ENCODE peak calls at places on chromosomes 11 and 22, in seven cellular contexts. One of them, this sample, is unnamed.

GRCh38 chr11:833114-833791 is 501 bp downstream of the CD151 start:
- DNase-seq in GM12892: no peak
- DNase-seq in SK-N-SH: peak; percentile 87
- DNase-seq in HepG2: no peak
- DNase-seq in K562: peak; percentile 71
- DNase-seq in GM12878: no peak
- DNase-seq in H1: no peak
- DNase-seq in this sample: no peak

GRCh38 chr11:131626761-131627160 is 256.3 kb downstream of the NTM start:
- DNase-seq in GM12892: no peak
- DNase-seq in SK-N-SH: no peak
- DNase-seq in HepG2: no peak
- DNase-seq in K562: no peak
- DNase-seq in GM12878: no peak
- DNase-seq in H1: no peak
- DNase-seq in this sample: no peak

GRCh38 chr11:44949160-44950035 is 1.3 kb downstream of the TP53I11 start:
- DNase-seq in GM12892: no peak
- DNase-seq in SK-N-SH: peak; percentile 84
- DNase-seq in HepG2: no peak
- DNase-seq in K562: peak; percentile 47
- DNase-seq in GM12878: no peak
- DNase-seq in H1: no peak
- DNase-seq in this sample: no peak

GRCh38 chr11:65503923-65504670 is 5.3 kb downstream of the MALAT1 start:
- DNase-seq in GM12892: no peak
- DNase-seq in SK-N-SH: no peak
- DNase-seq in HepG2: no peak
- DNase-seq in K562: no peak
- DNase-seq in GM12878: no peak
- DNase-seq in H1: no peak
- DNase-seq in this sample: no peak

GRCh38 chr11:19769820-19770219 is 57.2 kb downstream of the NAV2 start:
- DNase-seq in GM12892: no peak
- DNase-seq in SK-N-SH: no peak
- DNase-seq in HepG2: no peak
- DNase-seq in K562: no peak
- DNase-seq in GM12878: no peak
- DNase-seq in H1: no peak
- DNase-seq in this sample: no peak

GRCh38 chr11:83599066-83599465 is 312.9 kb upstream of the CCDC90B start:
- DNase-seq in GM12892: no peak
- DNase-seq in SK-N-SH: no peak
- DNase-seq in HepG2: peak; percentile 1
- DNase-seq in K562: no peak
- DNase-seq in GM12878: no peak
- DNase-seq in H1: no peak
- DNase-seq in this sample: no peak

GRCh38 chr11:111021131-111021530 is 224.4 kb upstream of the POU2AF2 start:
- DNase-seq in GM12892: no peak
- DNase-seq in SK-N-SH: no peak
- DNase-seq in HepG2: no peak
- DNase-seq in K562: no peak
- DNase-seq in GM12878: no peak
- DNase-seq in H1: no peak
- DNase-seq in this sample: no peak

GRCh38 chr11:115930886-115931537 is 426.8 kb upstream of the CADM1 start:
- DNase-seq in GM12892: no peak
- DNase-seq in SK-N-SH: no peak
- DNase-seq in HepG2: no peak
- DNase-seq in K562: no peak
- DNase-seq in GM12878: no peak
- DNase-seq in H1: no peak
- DNase-seq in this sample: no peak

GRCh38 chr11:6259638-6260019 is at the start of gene CCKBR:
- DNase-seq in GM12892: no peak
- DNase-seq in SK-N-SH: peak; percentile 61
- DNase-seq in HepG2: no peak
- DNase-seq in K562: no peak
- DNase-seq in GM12878: no peak
- DNase-seq in H1: no peak
- DNase-seq in this sample: no peak

GRCh38 chr11:118318112-118319030 is 13.8 kb downstream of the CD3E start:
- DNase-seq in GM12892: no peak
- DNase-seq in SK-N-SH: no peak
- DNase-seq in HepG2: no peak
- DNase-seq in K562: no peak
- DNase-seq in GM12878: no peak
- DNase-seq in H1: no peak
- DNase-seq in this sample: no peak

GRCh38 chr11:74326665-74327064 is 15.2 kb upstream of the P4HA3 start:
- DNase-seq in GM12892: no peak
- DNase-seq in SK-N-SH: no peak
- DNase-seq in HepG2: no peak
- DNase-seq in K562: no peak
- DNase-seq in GM12878: no peak
- DNase-seq in H1: no peak
- DNase-seq in this sample: no peak

GRCh38 chr11:61041755-61042518 is 60.4 kb upstream of the CD5 start:
- DNase-seq in GM12892: peak; percentile 80
- DNase-seq in SK-N-SH: no peak
- DNase-seq in HepG2: no peak
- DNase-seq in K562: no peak
- DNase-seq in GM12878: no peak
- DNase-seq in H1: peak; percentile 21
- DNase-seq in this sample: peak; percentile 73

GRCh38 chr22:40383905-40384304 is 13.5 kb downstream of the SGSM3 start:
- DNase-seq in GM12892: no peak
- DNase-seq in SK-N-SH: no peak
- DNase-seq in HepG2: no peak
- DNase-seq in K562: no peak
- DNase-seq in GM12878: no peak
- DNase-seq in H1: no peak
- DNase-seq in this sample: no peak

GRCh38 chr11:120123946-120124345 is 14.0 kb downstream of the TRIM29 start:
- DNase-seq in GM12892: no peak
- DNase-seq in SK-N-SH: no peak
- DNase-seq in HepG2: no peak
- DNase-seq in K562: no peak
- DNase-seq in GM12878: no peak
- DNase-seq in H1: no peak
- DNase-seq in this sample: no peak

GRCh38 chr22:24694971-24695928 is 79.3 kb downstream of the PIWIL3 start:
- DNase-seq in GM12892: no peak
- DNase-seq in SK-N-SH: no peak
- DNase-seq in HepG2: no peak
- DNase-seq in K562: no peak
- DNase-seq in GM12878: no peak
- DNase-seq in H1: no peak
- DNase-seq in this sample: no peak

GRCh38 chr22:39496131-39496838 is 5.8 kb upstream of the MIEF1 start:
- DNase-seq in GM12892: no peak
- DNase-seq in SK-N-SH: peak; percentile 50
- DNase-seq in HepG2: peak; percentile 74
- DNase-seq in K562: peak; percentile 51
- DNase-seq in GM12878: no peak
- DNase-seq in H1: no peak
- DNase-seq in this sample: no peak

GRCh38 chr11:111359223-111360149 is 19.6 kb downstream of the POU2AF1 start:
- DNase-seq in GM12892: no peak
- DNase-seq in SK-N-SH: no peak
- DNase-seq in HepG2: peak; percentile 74
- DNase-seq in K562: no peak
- DNase-seq in GM12878: no peak
- DNase-seq in H1: no peak
- DNase-seq in this sample: no peak

GRCh38 chr22:31538815-31539214 is 42.5 kb downstream of the SFI1 start:
- DNase-seq in GM12892: no peak
- DNase-seq in SK-N-SH: no peak
- DNase-seq in HepG2: no peak
- DNase-seq in K562: no peak
- DNase-seq in GM12878: peak; percentile 58
- DNase-seq in H1: no peak
- DNase-seq in this sample: no peak

GRCh38 chr22:18071968-18072310 is 5.9 kb upstream of the PEX26 start:
- DNase-seq in GM12892: no peak
- DNase-seq in SK-N-SH: no peak
- DNase-seq in HepG2: no peak
- DNase-seq in K562: no peak
- DNase-seq in GM12878: no peak
- DNase-seq in H1: no peak
- DNase-seq in this sample: no peak

GRCh38 chr22:32810241-32811133 is 9.0 kb downstream of the TIMP3 start:
- DNase-seq in GM12892: no peak
- DNase-seq in SK-N-SH: no peak
- DNase-seq in HepG2: no peak
- DNase-seq in K562: no peak
- DNase-seq in GM12878: no peak
- DNase-seq in H1: no peak
- DNase-seq in this sample: no peak

GRCh38 chr11:55849037-55849436 is 10.5 kb downstream of the OR5D16 start:
- DNase-seq in GM12892: no peak
- DNase-seq in SK-N-SH: no peak
- DNase-seq in HepG2: no peak
- DNase-seq in K562: no peak
- DNase-seq in GM12878: no peak
- DNase-seq in H1: no peak
- DNase-seq in this sample: no peak

GRCh38 chr22:49255154-49255553 is 572.5 kb downstream of the BRD1 start:
- DNase-seq in GM12892: no peak
- DNase-seq in SK-N-SH: no peak
- DNase-seq in HepG2: no peak
- DNase-seq in K562: no peak
- DNase-seq in GM12878: no peak
- DNase-seq in H1: no peak
- DNase-seq in this sample: no peak
- TF ChIP-seq TAF1 in GM12892: no peak
- TF ChIP-seq TAF1 in SK-N-SH: no peak
- TF ChIP-seq TAF1 in HepG2: no peak
- TF ChIP-seq TAF1 in K562: no peak
- TF ChIP-seq TAF1 in GM12878: no peak
- TF ChIP-seq TAF1 in H1: no peak
- TF ChIP-seq TAF1 in this sample: no peak

DNA sequence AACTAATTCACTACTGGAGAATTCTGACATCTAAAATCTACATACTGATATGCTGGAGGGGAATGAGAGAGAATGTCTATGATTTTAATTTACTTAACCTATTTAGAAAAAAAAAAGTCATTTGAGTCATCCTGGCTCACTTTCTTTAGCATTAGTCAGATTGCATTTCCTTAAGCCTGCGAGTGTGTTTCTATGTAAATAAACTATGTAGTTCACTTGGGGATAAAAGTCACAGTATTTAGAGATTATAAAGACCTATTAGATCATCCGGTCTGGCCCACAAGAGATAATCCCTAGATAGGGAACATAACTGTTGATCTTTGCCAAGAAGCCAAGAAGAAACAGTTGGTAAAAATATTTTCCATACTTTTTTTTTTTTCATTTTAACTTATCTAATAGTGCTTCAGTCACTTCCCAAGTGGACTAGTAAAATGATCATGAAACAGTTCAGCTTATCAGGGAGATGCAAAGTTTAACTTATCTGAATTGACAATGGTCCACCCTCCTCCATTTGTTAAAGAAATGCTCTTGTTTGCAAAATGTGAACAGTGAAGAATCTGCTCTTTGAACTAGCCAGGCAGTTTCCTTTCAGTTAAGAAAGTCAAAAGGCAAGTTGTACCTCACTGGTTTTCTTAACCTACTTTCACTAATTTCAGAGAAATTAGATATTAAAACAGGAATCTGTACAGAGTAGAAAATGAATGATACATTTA is 21.2 kb upstream of the BLID start:
- DNase-seq in GM12892: no peak
- DNase-seq in SK-N-SH: no peak
- DNase-seq in HepG2: no peak
- DNase-seq in K562: no peak
- DNase-seq in GM12878: no peak
- DNase-seq in H1: no peak
- DNase-seq in this sample: no peak
- TF ChIP-seq TAF1 in GM12892: no peak
- TF ChIP-seq TAF1 in SK-N-SH: no peak
- TF ChIP-seq TAF1 in HepG2: no peak
- TF ChIP-seq TAF1 in K562: no peak
- TF ChIP-seq TAF1 in GM12878: no peak
- TF ChIP-seq TAF1 in H1: no peak
- TF ChIP-seq TAF1 in this sample: no peak

GRCh38 chr11:125724125-125724524 is 22.0 kb upstream of the PATE1 start:
- DNase-seq in GM12892: no peak
- DNase-seq in SK-N-SH: no peak
- DNase-seq in HepG2: peak; percentile 22
- DNase-seq in K562: peak; percentile 11
- DNase-seq in GM12878: no peak
- DNase-seq in H1: no peak
- DNase-seq in this sample: no peak
- TF ChIP-seq TAF1 in GM12892: no peak
- TF ChIP-seq TAF1 in SK-N-SH: no peak
- TF ChIP-seq TAF1 in HepG2: no peak
- TF ChIP-seq TAF1 in K562: no peak
- TF ChIP-seq TAF1 in GM12878: no peak
- TF ChIP-seq TAF1 in H1: no peak
- TF ChIP-seq TAF1 in this sample: no peak

GRCh38 chr22:50088096-50088495 is 1.7 kb upstream of the MOV10L1 start:
- DNase-seq in GM12892: no peak
- DNase-seq in SK-N-SH: no peak
- DNase-seq in HepG2: no peak
- DNase-seq in K562: no peak
- DNase-seq in GM12878: no peak
- DNase-seq in H1: no peak
- DNase-seq in this sample: no peak

GRCh38 chr22:50086526-50086925 is 1.3 kb upstream of the MLC1 start:
- DNase-seq in GM12892: no peak
- DNase-seq in SK-N-SH: no peak
- DNase-seq in HepG2: no peak
- DNase-seq in K562: no peak
- DNase-seq in GM12878: no peak
- DNase-seq in H1: no peak
- DNase-seq in this sample: no peak

GRCh38 chr22:50085211-50085999 is at the start of gene MLC1:
- DNase-seq in GM12892: no peak
- DNase-seq in SK-N-SH: no peak
- DNase-seq in HepG2: no peak
- DNase-seq in K562: peak; percentile 51
- DNase-seq in GM12878: no peak
- DNase-seq in H1: no peak
- DNase-seq in this sample: no peak

GRCh38 chr22:50089231-50090140 is at the start of gene MOV10L1:
- DNase-seq in GM12892: no peak
- DNase-seq in SK-N-SH: peak; percentile 67
- DNase-seq in HepG2: no peak
- DNase-seq in K562: peak; percentile 54
- DNase-seq in GM12878: no peak
- DNase-seq in H1: no peak
- DNase-seq in this sample: no peak

DNA sequence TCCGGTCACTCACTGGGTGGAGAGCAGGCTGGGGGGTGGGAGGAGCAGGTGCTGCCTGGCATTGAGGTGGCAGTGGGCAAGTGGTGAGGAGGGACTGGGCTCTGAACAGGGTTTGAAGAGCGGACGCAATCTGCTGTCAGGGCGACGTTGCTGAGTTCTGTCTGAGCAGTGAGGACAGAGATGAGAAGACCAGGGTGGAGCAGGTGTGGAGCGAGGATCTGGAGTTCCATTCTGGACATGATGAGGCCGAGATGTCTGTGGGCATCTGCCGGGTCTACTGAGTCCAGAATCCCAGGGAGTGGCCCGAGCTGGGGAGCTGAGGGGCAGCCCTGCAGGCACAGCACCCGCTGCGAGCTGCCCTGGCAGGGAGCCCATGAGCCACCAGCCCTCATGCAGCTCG is 2.2 kb upstream of the MOV10L1 start:
- DNase-seq in GM12892: no peak
- DNase-seq in SK-N-SH: no peak
- DNase-seq in HepG2: no peak
- DNase-seq in K562: no peak
- DNase-seq in GM12878: no peak
- DNase-seq in H1: no peak
- DNase-seq in this sample: no peak
- TF ChIP-seq TAF1 in GM12892: no peak
- TF ChIP-seq TAF1 in SK-N-SH: no peak
- TF ChIP-seq TAF1 in HepG2: no peak
- TF ChIP-seq TAF1 in K562: no peak
- TF ChIP-seq TAF1 in GM12878: no peak
- TF ChIP-seq TAF1 in H1: no peak
- TF ChIP-seq TAF1 in this sample: no peak

This sample was measured in GM12891.